ENCODE peak calls at places on chromosomes 16 and 17, in four cellular contexts. K is memory B cell, R is BE2C, E is T-cell. U is an unnamed sample.

GRCh38 chr16:75264999-75265910 is 13.8 kb upstream of the BCAR1 start:
- DNase-seq in K (no peak), R (peak; percentile 58), E (no peak), U (peak; percentile 28)

GRCh38 chr16:17777461-17777863 is 306.7 kb upstream of the XYLT1 start:
- DNase-seq in E (no peak), R (no peak), K (no peak), U (no peak)

GRCh38 chr16:80027007-80027965 is 426.7 kb upstream of the MAF start:
- DNase-seq in E (peak; percentile 13), K (no peak), R (peak; percentile 6), U (peak; percentile 85)

GRCh38 chr16:77359065-77359502 is 75.8 kb downstream of the ADAMTS18 start:
- DNase-seq in E (no peak), R (no peak), K (no peak), U (no peak)

GRCh38 chr17:8159459-8160223 is 3.1 kb downstream of the VAMP2 start:
- DNase-seq in E (no peak), R (no peak), K (no peak), U (no peak)

GRCh38 chr17:10156579-10157488 is 41.6 kb downstream of the GAS7 start:
- DNase-seq in E (no peak), K (peak; percentile 26), R (no peak), U (no peak)

GRCh38 chr17:42530952-42531454 is 5.0 kb upstream of the NAGLU start:
- DNase-seq in E (no peak), K (no peak), R (no peak), U (no peak)

GRCh38 chr17:58357312-58358297 is 5.6 kb upstream of the SUPT4H1 start:
- DNase-seq in R (no peak), K (no peak), E (no peak), U (no peak)

GRCh38 chr16:57146735-57147134 is 39.1 kb downstream of the PSME3IP1 start:
- DNase-seq in E (no peak), K (no peak), R (peak; percentile 44), U (peak; percentile 44)

GRCh38 chr17:27533874-27534815 is 77.9 kb downstream of the KSR1 start:
- DNase-seq in R (no peak), E (no peak), K (no peak), U (no peak)

GRCh38 chr16:84075376-84075775 is 32.8 kb upstream of the SLC38A8 start:
- DNase-seq in E (no peak), K (no peak), R (no peak), U (no peak)

GRCh38 chr16:56301391-56301850 is 110.1 kb downstream of the GNAO1 start:
- DNase-seq in R (no peak), K (no peak), E (no peak), U (no peak)

GRCh38 chr17:63531022-63531965 is 8.1 kb downstream of the KCNH6 start:
- DNase-seq in K (no peak), E (no peak), R (peak; percentile 72), U (peak; percentile 8)

GRCh38 chr17:35866356-35866950 is 2.2 kb downstream of the HEATR9 start:
- DNase-seq in K (no peak), E (no peak), R (no peak), U (no peak)

GRCh38 chr17:58960068-58960467 is 146.6 kb downstream of the TRIM37 start:
- DNase-seq in R (no peak), K (no peak), E (no peak), U (peak; percentile 3)

GRCh38 chr17:34254146-34254545 is 939 bp upstream of the CCL2 start:
- DNase-seq in K (no peak), E (no peak), R (no peak), U (no peak)

GRCh38 chr17:66476014-66476413 is 173.6 kb downstream of the PRKCA start:
- DNase-seq in K (no peak), E (no peak), R (no peak), U (no peak)

GRCh38 chr16:14371778-14372431 is 258.2 kb downstream of the PARN start:
- DNase-seq in K (no peak), R (no peak), E (no peak), U (no peak)

GRCh38 chr17:81511800-81512559 is 619 bp downstream of the ACTG1 start:
- DNase-seq in K (peak; percentile 57), E (peak; percentile 37), R (peak; percentile 27), U (no peak)

GRCh38 chr16:27703545-27703944 is 153.6 kb downstream of the KATNIP start:
- DNase-seq in E (no peak), R (no peak), K (no peak), U (no peak)

GRCh38 chr17:55532670-55533069 is 21.4 kb upstream of the SMIM36 start:
- DNase-seq in E (no peak), R (no peak), K (no peak), U (no peak)

GRCh38 chr16:69093974-69094373 is 11.5 kb upstream of the HAS3 start:
- DNase-seq in R (no peak), K (no peak), E (no peak), U (no peak)

GRCh38 chr17:52149626-52150025 is 8.9 kb downstream of the CA10 start:
- DNase-seq in E (no peak), K (no peak), R (no peak), U (no peak)

GRCh38 chr17:2084129-2084765 is 29.3 kb downstream of the HIC1 start:
- DNase-seq in R (peak; percentile 41), E (no peak), K (no peak), U (peak; percentile 12)

GRCh38 chr17:11813278-11813677 is 184.0 kb downstream of the ZNF18 start:
- DNase-seq in R (no peak), K (no peak), E (no peak), U (no peak)

GRCh38 chr17:38567350-38567749 is 38.4 kb downstream of the SRCIN1 start:
- DNase-seq in E (no peak), K (no peak), R (no peak), U (no peak)

GRCh38 chr16:27169511-27170071 is 33.7 kb upstream of the KDM8 start:
- DNase-seq in R (no peak), E (peak; percentile 64), K (no peak), U (peak; percentile 27)

GRCh38 chr17:2860883-2861282 is 64.6 kb downstream of the RAP1GAP2 start:
- DNase-seq in K (no peak), R (no peak), E (no peak), U (no peak)

GRCh38 chr16:30534368-30535105 is at the start of gene ZNF747:
- DNase-seq in E (peak; percentile 91), K (peak; percentile 85), R (peak; percentile 83), U (peak; percentile 85)

U was measured in SJCRH30.